ENCODE peak calls at places on chromosome X, in five cellular contexts. I is brain microvascular endothelial cell, Q is BJ, H is lower lobe of right lung, V is A549. M is an unnamed sample.

GRCh38 chrX:47958943-47959342 is 44.8 kb downstream of the ZNF182 start:
- DNase-seq in I (peak; percentile 2), Q (no peak), H (no peak), V (no peak), M (no peak)

GRCh38 chrX:120308558-120308957 is 2.7 kb downstream of the TMEM255A start:
- DNase-seq in I (no peak), Q (no peak), H (peak; percentile 39), V (no peak), M (no peak)

GRCh38 chrX:150227321-150227860 is 135.7 kb upstream of the MAMLD1 start:
- DNase-seq in I (no peak), Q (no peak), H (no peak), V (no peak), M (no peak)

GRCh38 chrX:72713130-72713529 is 976 bp downstream of the PHKA1 start:
- DNase-seq in I (no peak), Q (no peak), H (no peak), V (no peak), M (no peak)

GRCh38 chrX:53234484-53234883 is 9.5 kb upstream of the KDM5C start:
- DNase-seq in I (no peak), Q (no peak), H (no peak), V (no peak), M (no peak)

GRCh38 chrX:78063687-78064086 is 40.4 kb upstream of the PGK1 start:
- DNase-seq in I (no peak), Q (no peak), H (no peak), V (no peak), M (no peak)

GRCh38 chrX:53160297-53160983 is 64.6 kb downstream of the KDM5C start:
- DNase-seq in I (no peak), Q (no peak), H (no peak), V (no peak), M (no peak)

GRCh38 chrX:74251006-74251930 is 52.7 kb upstream of the ZCCHC13 start:
- DNase-seq in I (no peak), Q (peak; percentile 46), H (no peak), V (peak; percentile 78), M (peak; percentile 51)

GRCh38 chrX:107773206-107773605 is 2.4 kb downstream of the TSC22D3 start:
- DNase-seq in I (no peak), Q (no peak), H (no peak), V (no peak), M (no peak)

GRCh38 chrX:110588164-110588563 is 207.5 kb downstream of the CHRDL1 start:
- DNase-seq in I (no peak), Q (no peak), H (no peak), V (no peak), M (no peak)

GRCh38 chrX:14073561-14073960 is 43.9 kb upstream of the GEMIN8 start:
- DNase-seq in I (no peak), Q (no peak), H (no peak), V (peak; percentile 8), M (no peak)

GRCh38 chrX:30713061-30713525 is 59.9 kb downstream of the GK start:
- DNase-seq in I (peak; percentile 52), Q (no peak), H (peak; percentile 46), V (peak; percentile 71), M (peak; percentile 55)
- TF ChIP-seq CTCF in I (peak; percentile 83), Q (peak; percentile 71), H (peak; percentile 45), V (peak; percentile 64), M (peak; percentile 80)

DNA sequence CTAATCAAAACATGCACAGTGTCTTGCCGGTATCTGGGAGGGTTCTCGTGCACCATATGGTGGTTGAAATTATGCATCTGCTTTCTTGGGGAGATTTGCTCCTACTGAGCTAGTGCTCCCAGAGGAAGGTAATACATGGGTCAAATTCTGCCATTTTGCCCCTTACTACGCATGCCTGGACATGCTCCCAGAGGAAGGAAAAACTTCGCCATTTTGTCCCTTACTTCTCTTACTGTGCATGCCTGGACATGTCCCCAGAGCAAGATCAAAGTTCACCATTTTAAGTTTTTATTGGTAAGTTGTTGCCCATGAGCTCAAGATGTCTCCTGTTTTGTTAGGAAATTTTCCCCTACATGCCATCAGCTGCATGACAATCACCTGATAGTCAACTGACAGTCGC is 252.1 kb upstream of the KLHL4 start:
- DNase-seq in I (no peak), Q (no peak), H (no peak), V (peak; percentile 0), M (no peak)
- TF ChIP-seq CTCF in I (no peak), Q (no peak), H (no peak), V (no peak), M (no peak)

GRCh38 chrX:49197543-49198087 is 2.4 kb downstream of the SYP start:
- DNase-seq in I (no peak), Q (no peak), H (no peak), V (no peak), M (no peak)

GRCh38 chrX:49199315-49199595 is 738 bp downstream of the SYP start:
- DNase-seq in I (no peak), Q (no peak), H (no peak), V (no peak), M (no peak)

GRCh38 chrX:49202022-49202421 is 2.0 kb upstream of the SYP start:
- DNase-seq in I (no peak), Q (no peak), H (no peak), V (no peak), M (no peak)

GRCh38 chrX:49198540-49199314 is 1.3 kb downstream of the SYP start:
- DNase-seq in I (no peak), Q (no peak), H (no peak), V (no peak), M (no peak)

DNA sequence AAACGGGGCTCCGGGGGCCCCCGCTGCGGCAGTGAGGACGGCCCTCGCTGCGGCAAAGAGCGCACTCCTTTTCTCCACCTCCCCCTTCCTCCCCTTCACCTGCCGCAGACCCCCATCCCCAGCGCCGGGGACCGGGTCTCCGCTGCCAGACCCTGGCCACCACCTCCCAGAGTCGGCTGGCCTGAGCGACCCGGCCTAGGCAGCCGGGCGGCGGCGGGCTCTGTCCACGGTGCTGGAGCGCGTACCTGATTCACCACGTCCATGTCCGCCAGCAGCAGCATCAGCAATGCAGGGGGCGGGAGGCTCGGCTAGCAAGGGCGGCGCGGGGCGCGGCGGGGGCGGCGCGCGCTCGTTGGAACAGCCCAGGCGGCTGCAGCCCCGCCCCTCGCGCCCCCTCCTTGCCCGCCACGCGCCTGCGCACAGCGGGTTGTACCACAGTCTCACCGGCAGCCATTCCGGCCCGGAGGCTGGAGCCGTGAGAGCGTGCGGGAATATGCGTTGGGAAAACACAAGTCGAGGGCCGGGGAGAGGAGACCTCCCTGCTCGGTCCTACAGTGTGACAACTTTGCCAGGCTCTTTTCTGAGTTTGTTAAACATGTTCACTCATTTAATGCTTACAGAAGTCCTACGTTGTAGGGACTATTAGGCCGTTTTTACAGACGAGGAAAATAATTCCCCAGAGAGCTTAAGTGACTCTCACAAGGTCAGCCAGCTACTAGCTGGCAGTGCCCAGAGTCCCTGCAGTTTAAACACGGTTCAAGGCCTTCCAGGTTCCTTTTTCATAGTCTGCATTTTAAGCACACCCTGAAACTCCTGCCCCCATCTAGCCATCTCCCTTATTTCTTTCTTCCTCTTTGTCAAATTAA is at the start of gene SYP:
- DNase-seq in I (peak; percentile 80), Q (peak; percentile 27), H (peak; percentile 91), V (peak; percentile 91), M (peak; percentile 81)
- TF ChIP-seq CTCF in I (no peak), Q (no peak), H (no peak), V (no peak), M (no peak)

DNA sequence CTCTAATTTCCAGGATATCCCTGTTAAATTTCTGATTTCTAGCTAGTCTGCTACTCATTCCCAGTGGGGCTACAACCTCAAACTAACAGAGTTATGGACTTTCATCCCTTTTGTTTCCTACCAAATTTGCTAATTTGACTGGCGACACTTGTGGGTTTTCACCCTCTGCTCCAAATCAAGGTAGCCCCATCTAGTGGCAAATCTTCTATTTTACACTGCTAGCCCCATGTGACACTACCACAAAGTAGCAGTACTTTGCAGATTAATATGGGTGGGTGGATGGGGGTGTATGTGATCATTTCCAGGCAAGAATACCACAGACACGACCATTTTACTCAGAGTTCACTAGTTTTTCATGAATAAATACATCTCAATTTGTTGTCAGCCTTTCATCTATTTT is 150.3 kb downstream of the MSL3 start:
- DNase-seq in I (peak; percentile 9), Q (no peak), H (no peak), V (peak; percentile 20), M (peak; percentile 3)
- TF ChIP-seq CTCF in I (peak; percentile 62), Q (peak; percentile 38), H (no peak), V (peak; percentile 16), M (peak; percentile 67)

GRCh38 chrX:40539214-40540142 is 41.3 kb upstream of the ATP6AP2 start:
- DNase-seq in I (peak; percentile 23), Q (peak; percentile 23), H (peak; percentile 74), V (no peak), M (peak; percentile 24)
- TF ChIP-seq CTCF in I (peak; percentile 26), Q (peak; percentile 3), H (no peak), V (no peak), M (peak; percentile 34)

DNA sequence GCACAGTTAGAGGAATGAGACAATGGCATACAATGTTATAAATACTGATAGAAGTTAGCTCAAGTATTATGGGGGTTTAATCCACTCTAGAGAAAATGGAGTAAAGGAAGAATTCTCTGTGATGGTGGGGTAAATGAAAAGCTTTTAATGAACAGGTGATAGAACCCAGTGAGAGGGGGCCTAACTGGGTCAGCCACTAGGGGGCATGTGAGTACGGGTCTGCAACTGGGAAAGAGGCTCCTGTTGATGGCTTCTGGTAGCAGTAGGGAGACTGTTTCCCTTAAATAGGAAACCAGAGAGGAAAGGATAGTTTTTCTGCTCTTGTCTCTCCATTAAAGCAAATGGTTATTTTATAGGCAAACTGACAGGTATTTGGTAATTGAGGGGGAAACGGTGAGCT is 132.8 kb upstream of the GPR101 start:
- DNase-seq in I (no peak), Q (no peak), H (no peak), V (no peak), M (no peak)
- TF ChIP-seq CTCF in I (peak; percentile 15), Q (no peak), H (no peak), V (no peak), M (no peak)

GRCh38 chrX:154384284-154384892 is 5.3 kb downstream of the EMD start:
- DNase-seq in I (no peak), Q (no peak), H (no peak), V (no peak), M (no peak)
- TF ChIP-seq CTCF in I (peak; percentile 61), Q (peak; percentile 57), H (peak; percentile 25), V (peak; percentile 11), M (peak; percentile 70)

GRCh38 chrX:76555269-76555668 is 127.8 kb downstream of the MAGEE1 start:
- DNase-seq in I (no peak), Q (no peak), H (no peak), V (no peak), M (no peak)

GRCh38 chrX:76550016-76550415 is 122.5 kb downstream of the MAGEE1 start:
- DNase-seq in I (no peak), Q (no peak), H (no peak), V (no peak), M (no peak)

DNA sequence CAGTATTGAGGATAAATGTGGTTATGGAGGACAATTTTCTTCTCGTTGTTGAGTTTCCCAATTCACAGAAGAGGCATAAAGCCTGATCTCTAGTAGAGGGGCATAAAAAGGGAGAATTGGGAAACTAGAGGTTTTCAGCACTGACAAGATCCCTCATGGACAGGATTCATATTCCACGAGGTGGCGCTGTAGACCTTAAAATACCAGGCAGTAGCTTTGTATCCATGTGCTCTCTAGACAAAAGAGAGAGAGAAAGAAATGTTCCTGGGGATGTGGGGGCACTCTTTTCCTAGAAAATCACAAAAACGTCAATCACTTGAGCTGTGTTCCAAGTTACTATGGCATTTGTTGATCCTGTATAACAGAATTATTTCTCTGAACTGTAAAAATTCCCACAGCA is 128.3 kb downstream of the MAGEE1 start:
- DNase-seq in I (peak; percentile 36), Q (no peak), H (no peak), V (peak; percentile 68), M (peak; percentile 0)
- TF ChIP-seq CTCF in I (peak; percentile 28), Q (no peak), H (no peak), V (peak; percentile 33), M (peak; percentile 35)

M was measured in HFFc6.